ENCODE peak calls at places on chromosomes 4 and X, in six cellular contexts. One of them, this sample, is unnamed.

GRCh38 chrX:38985945-38986344 is 184.7 kb downstream of the MID1IP1 start:
- DNase-seq in glutamatergic neuron: no peak
- DNase-seq in GM10248: no peak
- DNase-seq in left colon: no peak
- DNase-seq in naive B cell: no peak
- DNase-seq in amygdala: no peak
- DNase-seq in this sample: no peak

GRCh38 chrX:49066690-49067089 is 7.1 kb downstream of the PRAF2 start:
- DNase-seq in naive B cell: no peak
- DNase-seq in amygdala: no peak
- DNase-seq in glutamatergic neuron: no peak
- DNase-seq in left colon: no peak
- DNase-seq in GM10248: no peak
- DNase-seq in this sample: no peak

GRCh38 chrX:123833387-123833786 is 26.5 kb upstream of the XIAP start:
- DNase-seq in glutamatergic neuron: peak; percentile 34
- DNase-seq in naive B cell: peak; percentile 51
- DNase-seq in left colon: no peak
- DNase-seq in GM10248: peak; percentile 65
- DNase-seq in amygdala: no peak
- DNase-seq in this sample: peak; percentile 37

GRCh38 chrX:130028196-130028595 is 45.8 kb downstream of the BCORL1 start:
- DNase-seq in left colon: no peak
- DNase-seq in GM10248: peak; percentile 30
- DNase-seq in naive B cell: peak; percentile 40
- DNase-seq in glutamatergic neuron: peak; percentile 54
- DNase-seq in amygdala: no peak
- DNase-seq in this sample: no peak

GRCh38 chr4:186169333-186169941 is 21.9 kb upstream of the CYP4V2 start:
- DNase-seq in glutamatergic neuron: no peak
- DNase-seq in amygdala: no peak
- DNase-seq in left colon: no peak
- DNase-seq in naive B cell: no peak
- DNase-seq in GM10248: no peak
- DNase-seq in this sample: no peak

GRCh38 chrX:31572396-31572795 is 500.6 kb upstream of the FTHL17 start:
- DNase-seq in naive B cell: no peak
- DNase-seq in GM10248: no peak
- DNase-seq in glutamatergic neuron: no peak
- DNase-seq in left colon: no peak
- DNase-seq in amygdala: no peak
- DNase-seq in this sample: no peak

GRCh38 chr4:154743683-154744340 is at the start of gene LRAT:
- DNase-seq in naive B cell: peak; percentile 5
- DNase-seq in glutamatergic neuron: peak; percentile 77
- DNase-seq in GM10248: peak; percentile 35
- DNase-seq in amygdala: peak; percentile 5
- DNase-seq in left colon: peak; percentile 74
- DNase-seq in this sample: no peak

GRCh38 chr4:41120297-41121217 is 93.8 kb downstream of the APBB2 start:
- DNase-seq in GM10248: no peak
- DNase-seq in left colon: peak; percentile 50
- DNase-seq in naive B cell: no peak
- DNase-seq in glutamatergic neuron: no peak
- DNase-seq in amygdala: peak; percentile 19
- DNase-seq in this sample: peak; percentile 80

GRCh38 chr4:8076023-8076422 is 82.6 kb downstream of the ABLIM2 start:
- DNase-seq in amygdala: no peak
- DNase-seq in glutamatergic neuron: no peak
- DNase-seq in GM10248: no peak
- DNase-seq in left colon: no peak
- DNase-seq in naive B cell: no peak
- DNase-seq in this sample: no peak

GRCh38 chr4:37741564-37741963 is 55.4 kb upstream of the RELL1 start:
- DNase-seq in naive B cell: no peak
- DNase-seq in GM10248: no peak
- DNase-seq in amygdala: no peak
- DNase-seq in glutamatergic neuron: no peak
- DNase-seq in left colon: no peak
- DNase-seq in this sample: no peak

GRCh38 chrX:47543496-47543895 is 17.5 kb upstream of the ARAF start:
- DNase-seq in left colon: no peak
- DNase-seq in amygdala: no peak
- DNase-seq in naive B cell: no peak
- DNase-seq in glutamatergic neuron: no peak
- DNase-seq in GM10248: no peak
- DNase-seq in this sample: no peak

GRCh38 chr4:3276961-3277360 is 15.9 kb upstream of the RGS12 start:
- DNase-seq in naive B cell: no peak
- DNase-seq in amygdala: peak; percentile 20
- DNase-seq in GM10248: no peak
- DNase-seq in glutamatergic neuron: no peak
- DNase-seq in left colon: no peak
- DNase-seq in this sample: no peak

GRCh38 chrX:39729834-39730670 is 367.7 kb downstream of the BCOR start:
- DNase-seq in GM10248: no peak
- DNase-seq in glutamatergic neuron: peak; percentile 77
- DNase-seq in left colon: no peak
- DNase-seq in naive B cell: no peak
- DNase-seq in amygdala: no peak
- DNase-seq in this sample: no peak

GRCh38 chr4:54155936-54156335 is 56.0 kb downstream of the GSX2 start:
- DNase-seq in amygdala: no peak
- DNase-seq in GM10248: no peak
- DNase-seq in left colon: no peak
- DNase-seq in naive B cell: no peak
- DNase-seq in glutamatergic neuron: no peak
- DNase-seq in this sample: no peak

GRCh38 chr4:173403051-173403450 is 4.1 kb upstream of the SCRG1 start:
- DNase-seq in left colon: no peak
- DNase-seq in naive B cell: no peak
- DNase-seq in GM10248: no peak
- DNase-seq in glutamatergic neuron: no peak
- DNase-seq in amygdala: no peak
- DNase-seq in this sample: no peak

GRCh38 chrX:10617964-10618342 is 2.4 kb downstream of the MID1 start:
- DNase-seq in GM10248: no peak
- DNase-seq in glutamatergic neuron: no peak
- DNase-seq in naive B cell: no peak
- DNase-seq in left colon: no peak
- DNase-seq in amygdala: no peak
- DNase-seq in this sample: no peak

GRCh38 chr4:304987-305680 is at the start of gene ZNF732:
- DNase-seq in amygdala: no peak
- DNase-seq in GM10248: no peak
- DNase-seq in naive B cell: no peak
- DNase-seq in left colon: peak; percentile 27
- DNase-seq in glutamatergic neuron: peak; percentile 89
- DNase-seq in this sample: peak; percentile 23

GRCh38 chr4:169921732-169922131 is 104.5 kb downstream of the MFAP3L start:
- DNase-seq in left colon: no peak
- DNase-seq in amygdala: no peak
- DNase-seq in glutamatergic neuron: no peak
- DNase-seq in naive B cell: no peak
- DNase-seq in GM10248: no peak
- DNase-seq in this sample: no peak

GRCh38 chrX:27924261-27924660 is 57.0 kb downstream of the DCAF8L1 start:
- DNase-seq in naive B cell: no peak
- DNase-seq in glutamatergic neuron: no peak
- DNase-seq in left colon: no peak
- DNase-seq in amygdala: no peak
- DNase-seq in GM10248: no peak
- DNase-seq in this sample: no peak

GRCh38 chr4:15149842-15150592 is 147.7 kb downstream of the CPEB2 start:
- DNase-seq in naive B cell: no peak
- DNase-seq in glutamatergic neuron: peak; percentile 78
- DNase-seq in amygdala: peak; percentile 87
- DNase-seq in left colon: peak; percentile 50
- DNase-seq in GM10248: peak; percentile 49
- DNase-seq in this sample: peak; percentile 54

GRCh38 chr4:85707591-85707990 is 232.6 kb downstream of the ARHGAP24 start:
- DNase-seq in glutamatergic neuron: no peak
- DNase-seq in left colon: no peak
- DNase-seq in GM10248: no peak
- DNase-seq in naive B cell: peak; percentile 25
- DNase-seq in amygdala: no peak
- DNase-seq in this sample: no peak

GRCh38 chr4:84324850-84325249 is 174.2 kb downstream of the NKX6-1 start:
- DNase-seq in GM10248: no peak
- DNase-seq in glutamatergic neuron: peak; percentile 31
- DNase-seq in naive B cell: no peak
- DNase-seq in left colon: no peak
- DNase-seq in amygdala: peak; percentile 1
- DNase-seq in this sample: no peak

GRCh38 chr4:8317474-8317873 is 47.9 kb downstream of the HTRA3 start:
- DNase-seq in glutamatergic neuron: no peak
- DNase-seq in left colon: no peak
- DNase-seq in amygdala: no peak
- DNase-seq in GM10248: no peak
- DNase-seq in naive B cell: no peak
- DNase-seq in this sample: no peak

GRCh38 chrX:133185119-133185518 is 33.0 kb downstream of the TFDP3 start:
- DNase-seq in naive B cell: no peak
- DNase-seq in amygdala: no peak
- DNase-seq in glutamatergic neuron: no peak
- DNase-seq in left colon: no peak
- DNase-seq in GM10248: no peak
- DNase-seq in this sample: no peak

GRCh38 chr4:176443117-176443516 is 123.4 kb downstream of the SPCS3 start:
- DNase-seq in amygdala: no peak
- DNase-seq in GM10248: no peak
- DNase-seq in naive B cell: no peak
- DNase-seq in left colon: no peak
- DNase-seq in glutamatergic neuron: no peak
- DNase-seq in this sample: no peak

GRCh38 chr4:85318415-85318814 is 156.5 kb upstream of the ARHGAP24 start:
- DNase-seq in left colon: no peak
- DNase-seq in naive B cell: no peak
- DNase-seq in GM10248: no peak
- DNase-seq in glutamatergic neuron: no peak
- DNase-seq in amygdala: no peak
- DNase-seq in this sample: no peak

GRCh38 chr4:175421506-175421905 is 390.6 kb downstream of the GPM6A start:
- DNase-seq in GM10248: no peak
- DNase-seq in left colon: no peak
- DNase-seq in amygdala: no peak
- DNase-seq in naive B cell: no peak
- DNase-seq in glutamatergic neuron: no peak
- DNase-seq in this sample: no peak

GRCh38 chr4:77481856-77482255 is 123.8 kb upstream of the CXCL13 start:
- DNase-seq in left colon: no peak
- DNase-seq in GM10248: no peak
- DNase-seq in glutamatergic neuron: no peak
- DNase-seq in naive B cell: no peak
- DNase-seq in amygdala: no peak
- DNase-seq in this sample: no peak

GRCh38 chr4:190016369-190017289 is 10.4 kb downstream of the FRG2 start:
- DNase-seq in naive B cell: no peak
- DNase-seq in glutamatergic neuron: no peak
- DNase-seq in GM10248: no peak
- DNase-seq in left colon: no peak
- DNase-seq in amygdala: no peak
- DNase-seq in this sample: no peak

GRCh38 chrX:119523664-119524184 is 41.5 kb downstream of the STEEP1 start:
- DNase-seq in left colon: no peak
- DNase-seq in amygdala: no peak
- DNase-seq in GM10248: no peak
- DNase-seq in glutamatergic neuron: no peak
- DNase-seq in naive B cell: no peak
- DNase-seq in this sample: no peak

GRCh38 chrX:57678686-57679428 is 1.2 kb downstream of the NLRP2B start:
- DNase-seq in amygdala: no peak
- DNase-seq in glutamatergic neuron: no peak
- DNase-seq in left colon: no peak
- DNase-seq in GM10248: no peak
- DNase-seq in naive B cell: no peak
- DNase-seq in this sample: no peak

This sample was measured in uterus.